ENCODE peak calls at places on chromosomes 2 and 18, in seven cellular contexts. G, W, P, O, S, F and H are unnamed samples.

GRCh38 chr2:78686754-78687153 is 338.7 kb upstream of the REG3G start:
- DNase-seq in W (no peak), O (no peak), S (no peak), G (no peak), F (no peak), P (no peak), H (no peak)

GRCh38 chr2:226798422-226799210 is 1.0 kb downstream of the IRS1 start:
- DNase-seq in W (peak; percentile 39), P (no peak), S (peak; percentile 68), O (peak; percentile 59), F (peak; percentile 75), G (peak; percentile 67), H (no peak)

GRCh38 chr2:74845217-74845751 is 11.4 kb downstream of the HK2 start:
- DNase-seq in O (peak; percentile 89), P (peak; percentile 76), W (peak; percentile 89), F (peak; percentile 97), S (peak; percentile 87), G (peak; percentile 88), H (peak; percentile 79)

GRCh38 chr2:202780514-202781021 is 91.0 kb downstream of the ICA1L start:
- DNase-seq in F (peak; percentile 79), S (peak; percentile 41), W (no peak), O (no peak), P (peak; percentile 9), G (no peak), H (no peak)

GRCh38 chr2:105834931-105835330 is 90.2 kb downstream of the NCK2 start:
- DNase-seq in F (no peak), W (no peak), G (no peak), O (no peak), S (no peak), P (no peak), H (no peak)

GRCh38 chr18:58095251-58095650 is 51.2 kb downstream of the NEDD4L start:
- DNase-seq in P (no peak), W (no peak), O (no peak), F (no peak), S (no peak), G (no peak), H (no peak)

GRCh38 chr2:234446404-234447076 is 50.3 kb downstream of the ARL4C start:
- DNase-seq in G (peak; percentile 71), O (no peak), W (peak; percentile 78), P (no peak), S (no peak), F (no peak), H (no peak)

GRCh38 chr2:168084267-168084781 is 163.1 kb downstream of the STK39 start:
- DNase-seq in W (no peak), O (no peak), F (no peak), G (no peak), S (no peak), P (no peak), H (no peak)

GRCh38 chr2:137237055-137237454 is 471.7 kb downstream of the THSD7B start:
- DNase-seq in O (no peak), G (no peak), S (no peak), F (peak; percentile 41), P (no peak), W (no peak), H (no peak)

GRCh38 chr2:230687498-230687897 is 25.1 kb upstream of the CAB39 start:
- DNase-seq in O (no peak), W (no peak), F (peak; percentile 80), P (no peak), S (peak; percentile 68), G (peak; percentile 42), H (no peak)

GRCh38 chr2:1626271-1626681 is 118.0 kb downstream of the PXDN start:
- DNase-seq in S (no peak), F (peak; percentile 25), P (no peak), O (no peak), G (no peak), W (no peak), H (no peak)

GRCh38 chr2:30234180-30234971 is 3.0 kb downstream of the LBH start:
- DNase-seq in W (no peak), O (no peak), F (peak; percentile 66), P (peak; percentile 90), S (peak; percentile 76), G (peak; percentile 30), H (peak; percentile 66)

GRCh38 chr18:8301427-8302172 is 307.6 kb upstream of the RAB12 start:
- DNase-seq in F (peak; percentile 74), G (no peak), S (peak; percentile 44), O (no peak), W (no peak), P (peak; percentile 26), H (no peak)

GRCh38 chr18:57122906-57123510 is 23.9 kb upstream of the BOD1L2 start:
- DNase-seq in S (no peak), F (no peak), P (no peak), W (no peak), O (no peak), G (no peak), H (no peak)

GRCh38 chr18:64966667-64967066 is 784.1 kb upstream of the CDH7 start:
- DNase-seq in O (no peak), G (no peak), F (peak; percentile 65), S (no peak), P (no peak), W (no peak), H (no peak)

DNA sequence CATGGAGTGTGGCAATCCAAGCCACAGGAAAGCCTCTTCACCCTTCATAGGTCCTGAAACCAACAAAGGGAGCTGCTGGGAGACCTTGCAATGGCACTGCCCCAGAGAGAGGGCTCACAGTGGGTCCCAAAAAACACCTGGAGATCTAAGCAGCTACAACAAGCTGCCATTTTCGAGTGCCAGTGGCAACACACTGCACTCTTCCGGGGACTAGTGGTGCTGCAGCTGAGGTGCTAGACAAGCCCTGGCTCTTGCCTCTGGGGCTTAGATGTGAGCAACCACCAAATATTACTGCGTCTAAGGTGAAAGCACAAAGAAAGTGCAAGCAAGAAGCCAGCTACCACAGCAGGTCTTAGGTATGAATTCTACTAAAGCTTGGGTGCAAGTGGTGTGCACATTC is 192.9 kb downstream of the NOL4 start:
- DNase-seq in S (no peak), F (no peak), W (no peak), G (no peak), O (no peak), P (no peak), H (no peak)
- TF ChIP-seq CTCF in S (no peak), F (no peak), W (no peak), G (no peak), O (no peak), P (no peak), H (no peak)

DNA sequence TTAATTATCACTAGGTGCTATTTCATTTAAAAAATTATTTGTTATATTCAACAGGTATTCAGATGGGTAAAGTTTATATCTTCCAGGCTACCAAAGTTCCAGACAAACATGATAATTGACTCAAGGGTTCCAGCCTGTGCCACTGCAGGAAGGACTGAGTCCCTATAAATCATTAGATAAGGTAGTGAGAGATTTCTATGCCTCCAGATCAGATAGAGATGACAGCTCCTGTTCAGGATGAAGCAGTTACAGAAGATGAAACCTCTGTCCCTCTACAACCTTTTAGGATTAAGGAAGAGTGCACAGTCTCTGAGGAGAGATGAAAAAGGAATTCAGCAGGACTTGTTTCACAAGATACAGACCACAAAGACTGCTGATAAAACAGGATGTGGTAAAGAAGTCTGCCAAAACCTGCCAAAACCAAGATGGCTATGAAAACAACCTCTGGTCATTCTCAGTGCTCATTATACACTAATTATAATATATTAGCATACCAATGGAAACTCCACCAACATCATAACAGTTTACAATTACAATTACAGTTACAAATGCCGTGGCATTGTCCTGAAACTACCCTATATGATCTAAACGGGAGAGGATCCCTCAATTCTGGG is 288.6 kb downstream of the PDE11A start:
- DNase-seq in P (peak; percentile 83), F (peak; percentile 9), S (peak; percentile 74), O (no peak), W (peak; percentile 28), G (no peak), H (no peak)
- H3K4me3 ChIP-seq in P (no peak overlapping the region), F (no peak overlapping the region), S (no peak overlapping the region), O (no peak overlapping the region), W (no peak overlapping the region), G (no peak overlapping the region), H (no peak overlapping the region)

DNA sequence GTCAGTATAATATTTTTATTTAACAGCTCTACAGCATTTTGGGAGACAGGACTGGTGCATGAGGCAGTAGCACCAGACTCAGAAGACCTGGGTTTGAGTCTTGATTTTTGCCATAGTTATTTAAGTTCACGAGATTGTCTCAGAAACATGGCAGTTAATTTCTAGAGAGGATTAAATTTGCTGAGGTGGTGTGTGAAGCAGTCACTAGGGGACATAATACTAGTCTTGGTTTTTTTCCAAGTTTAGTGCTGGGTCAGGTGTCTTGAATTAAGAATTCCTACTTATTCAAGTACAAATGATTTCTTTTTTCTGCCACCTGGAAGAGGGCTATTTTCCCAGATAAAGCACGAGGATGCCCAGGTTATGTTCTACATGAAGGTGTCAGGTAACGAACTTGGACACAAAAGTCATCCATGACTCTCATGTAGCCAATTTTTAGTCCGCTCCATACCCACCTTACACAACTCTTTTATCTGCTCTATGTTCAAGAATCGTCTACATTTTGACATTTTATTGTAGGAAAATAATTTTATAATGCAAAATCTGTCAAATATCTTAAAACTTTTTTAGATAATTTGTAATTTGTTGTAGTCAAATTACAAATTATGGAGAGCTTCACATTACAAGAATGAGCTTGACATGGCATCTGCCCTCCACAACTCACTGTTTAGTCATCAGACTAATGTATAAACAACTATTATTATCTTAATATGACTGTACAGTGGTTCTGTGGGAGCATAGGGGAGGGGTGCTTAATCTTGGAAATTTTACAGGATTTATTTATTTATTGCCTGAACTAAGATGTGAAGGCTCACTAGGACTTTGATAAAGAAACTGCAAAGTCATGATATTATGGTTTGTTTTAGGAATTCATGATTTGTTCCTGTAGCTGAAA is 1.6 kb downstream of the MARCHF7 start:
- DNase-seq in O (no peak), G (no peak), S (peak; percentile 87), F (peak; percentile 76), W (no peak), P (no peak), H (peak; percentile 79)
- TF ChIP-seq CTCF in O (no peak), G (no peak), S (no peak), F (no peak), W (no peak), P (peak; percentile 18), H (peak; percentile 17)

GRCh38 chr2:85258194-85258605 is 69.6 kb downstream of the TGOLN2 start:
- DNase-seq in F (no peak), W (no peak), G (no peak), O (no peak), S (no peak), P (no peak), H (no peak)

GRCh38 chr2:85259865-85260264 is 67.9 kb downstream of the TGOLN2 start:
- DNase-seq in O (no peak), G (no peak), S (no peak), F (no peak), P (no peak), W (no peak), H (no peak)

GRCh38 chr2:85255813-85256581 is 71.8 kb downstream of the TGOLN2 start:
- DNase-seq in O (no peak), G (no peak), P (no peak), W (no peak), F (peak; percentile 54), S (peak; percentile 45), H (peak; percentile 76)

GRCh38 chr2:85257359-85258193 is 70.2 kb downstream of the TGOLN2 start:
- DNase-seq in W (no peak), S (no peak), O (no peak), P (no peak), F (peak; percentile 71), G (no peak), H (no peak)

DNA sequence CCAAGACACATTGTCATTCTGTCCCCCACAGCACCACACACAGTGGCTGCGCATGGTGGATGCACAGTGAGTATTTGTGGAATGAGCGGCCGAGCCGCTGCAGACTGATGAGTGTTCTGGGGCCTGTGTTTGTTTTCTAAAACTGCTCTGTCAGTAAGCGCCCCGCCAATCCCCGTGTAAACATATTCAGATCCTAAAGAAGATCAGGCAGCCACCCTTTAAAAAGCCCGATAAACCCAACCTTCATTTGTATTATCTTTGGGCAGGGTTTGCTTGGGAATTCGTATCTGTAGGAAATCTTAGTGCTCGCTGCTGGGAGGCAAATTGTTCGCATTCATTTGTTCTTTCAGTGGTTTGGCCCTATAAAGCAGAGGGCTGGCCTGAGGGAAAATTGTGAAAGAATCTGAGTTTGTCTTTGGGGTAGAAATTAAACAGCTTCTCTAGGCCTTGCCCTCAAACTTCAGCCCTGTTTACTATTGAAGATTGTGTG is 68.6 kb downstream of the TGOLN2 start:
- DNase-seq in O (no peak), G (no peak), P (peak; percentile 68), F (peak; percentile 63), S (peak; percentile 66), W (no peak), H (no peak)
- H3K4me3 ChIP-seq in O (no peak overlapping the region), G (no peak overlapping the region), P (no peak overlapping the region), F (no peak overlapping the region), S (no peak overlapping the region), W (no peak overlapping the region), H (no peak overlapping the region)